ENCODE peak calls at places on chromosomes 11 and 22, in four cellular contexts. One of them, this sample, is unnamed.
A peak's percentile ranks its signal among the peaks of the same experiment; 100 is the strongest.

GRCh38 chr11:2874963-2875362 is 10.6 kb downstream of the CDKN1C start:
- DNase-seq in IMR-90: no peak
- DNase-seq in K562: no peak
- DNase-seq in HepG2: no peak
- DNase-seq in this sample: no peak

GRCh38 chr22:32649515-32650200 is 151.8 kb upstream of the TIMP3 start:
- DNase-seq in IMR-90: peak; percentile 81
- DNase-seq in K562: peak; percentile 20
- DNase-seq in HepG2: no peak
- DNase-seq in this sample: peak; percentile 14

GRCh38 chr11:65432686-65433582 is 10.3 kb downstream of the NEAT1 start:
- DNase-seq in IMR-90: peak; percentile 54
- DNase-seq in K562: no peak
- DNase-seq in HepG2: no peak
- DNase-seq in this sample: peak; percentile 75

GRCh38 chr11:17790453-17790852 is 55.9 kb downstream of the KCNC1 start:
- DNase-seq in IMR-90: peak; percentile 92
- DNase-seq in K562: no peak
- DNase-seq in HepG2: no peak
- DNase-seq in this sample: peak; percentile 17

GRCh38 chr11:37812281-37812880 is 1214.3 kb upstream of the RAG2 start:
- DNase-seq in IMR-90: no peak
- DNase-seq in K562: no peak
- DNase-seq in HepG2: no peak
- DNase-seq in this sample: no peak

GRCh38 chr22:29167032-29167911 is 38.4 kb upstream of the EMID1 start:
- DNase-seq in IMR-90: no peak
- DNase-seq in K562: no peak
- DNase-seq in HepG2: no peak
- DNase-seq in this sample: no peak

GRCh38 chr11:36155770-36156485 is 133.3 kb downstream of the COMMD9 start:
- DNase-seq in IMR-90: peak; percentile 78
- DNase-seq in K562: no peak
- DNase-seq in HepG2: no peak
- DNase-seq in this sample: no peak

GRCh38 chr11:87128372-87128771 is 90.6 kb downstream of the TMEM135 start:
- DNase-seq in IMR-90: no peak
- DNase-seq in K562: no peak
- DNase-seq in HepG2: peak; percentile 59
- DNase-seq in this sample: no peak

GRCh38 chr11:64356498-64357411 is 2.2 kb upstream of the RPS6KA4 start:
- DNase-seq in IMR-90: no peak
- DNase-seq in K562: peak; percentile 80
- DNase-seq in HepG2: peak; percentile 65
- DNase-seq in this sample: peak; percentile 84

GRCh38 chr11:101552893-101553292 is 30.9 kb downstream of the TRPC6 start:
- DNase-seq in IMR-90: no peak
- DNase-seq in K562: no peak
- DNase-seq in HepG2: no peak
- DNase-seq in this sample: no peak

GRCh38 chr11:120332822-120333716 is 3.1 kb upstream of the ARHGEF12 start:
- DNase-seq in IMR-90: no peak
- DNase-seq in K562: no peak
- DNase-seq in HepG2: no peak
- DNase-seq in this sample: no peak

DNA sequence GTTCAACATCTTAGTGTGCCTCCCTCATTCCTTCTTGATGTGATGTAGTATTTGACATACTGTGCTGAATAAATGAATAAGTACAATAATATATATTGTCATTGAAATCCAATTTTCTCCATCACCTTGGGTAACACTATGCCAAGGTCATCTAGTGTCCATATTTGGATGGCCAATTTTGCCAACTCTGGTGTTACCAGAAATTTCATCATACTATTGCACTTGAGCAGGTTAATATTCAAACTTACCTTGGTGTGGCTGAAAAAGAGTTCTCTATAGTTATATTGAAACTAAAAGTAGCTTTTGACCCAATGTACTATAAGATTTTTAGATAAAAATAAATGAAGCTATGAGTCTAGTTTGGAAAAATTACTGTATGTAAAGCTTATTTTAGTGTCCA is 98.2 kb upstream of the SLC6A5 start:
- DNase-seq in IMR-90: no peak
- DNase-seq in K562: no peak
- DNase-seq in HepG2: peak; percentile 13
- DNase-seq in this sample: no peak
- TF ChIP-seq MAZ in IMR-90: no peak
- TF ChIP-seq MAZ in K562: no peak
- TF ChIP-seq MAZ in HepG2: no peak
- TF ChIP-seq MAZ in this sample: no peak

GRCh38 chr22:38850941-38851849 is 7.4 kb upstream of the NPTXR start:
- DNase-seq in IMR-90: peak; percentile 72
- DNase-seq in K562: no peak
- DNase-seq in HepG2: no peak
- DNase-seq in this sample: peak; percentile 59
- TF ChIP-seq MAZ in IMR-90: no peak
- TF ChIP-seq MAZ in K562: no peak
- TF ChIP-seq MAZ in HepG2: no peak
- TF ChIP-seq MAZ in this sample: no peak

DNA sequence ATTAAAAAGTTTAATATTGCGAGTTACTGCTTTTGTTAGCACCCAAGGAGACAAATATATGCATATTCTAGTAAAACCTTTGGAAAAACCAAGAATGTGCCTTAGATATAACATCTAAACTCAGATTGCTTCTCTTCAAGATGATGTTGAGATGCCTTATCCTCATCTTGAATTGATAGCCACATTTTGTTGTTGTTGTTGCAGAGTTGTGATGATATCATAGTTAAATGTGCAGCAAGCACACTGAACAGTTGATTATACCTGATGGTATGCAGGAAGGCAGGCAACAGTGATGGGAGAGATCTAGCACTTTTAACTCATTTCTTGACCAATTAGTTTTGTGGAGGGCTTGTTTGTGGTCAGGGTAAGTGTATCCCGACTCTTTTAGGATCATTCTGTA is 48.0 kb downstream of the KDM2A start:
- DNase-seq in IMR-90: no peak
- DNase-seq in K562: no peak
- DNase-seq in HepG2: no peak
- DNase-seq in this sample: no peak
- TF ChIP-seq MAZ in IMR-90: no peak
- TF ChIP-seq MAZ in K562: no peak
- TF ChIP-seq MAZ in HepG2: no peak
- TF ChIP-seq MAZ in this sample: no peak

DNA sequence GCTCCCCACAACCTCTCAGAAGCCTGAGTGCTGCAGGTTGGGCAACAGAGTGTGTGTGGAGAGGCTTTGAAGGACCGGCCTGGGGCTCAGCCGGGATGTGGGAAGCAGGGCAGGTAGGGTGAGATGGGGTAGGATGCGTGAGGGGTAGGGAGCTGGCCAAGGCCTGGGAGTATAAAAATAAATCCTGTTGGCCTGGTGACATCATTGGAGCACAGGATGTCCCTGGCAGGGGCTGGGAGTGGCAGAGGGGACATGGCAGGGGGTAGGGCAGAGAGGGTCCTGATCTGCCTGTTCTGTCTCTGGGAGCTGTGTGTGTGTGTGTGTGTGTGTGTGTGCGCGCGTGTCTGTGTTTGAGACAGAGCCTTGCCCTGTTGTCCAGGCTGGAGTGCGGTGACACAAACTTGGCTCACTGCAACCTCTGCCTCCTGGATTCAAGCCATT is 28.6 kb downstream of the TEF start:
- DNase-seq in IMR-90: no peak
- DNase-seq in K562: no peak
- DNase-seq in HepG2: no peak
- DNase-seq in this sample: no peak
- TF ChIP-seq MAZ in IMR-90: no peak
- TF ChIP-seq MAZ in K562: no peak
- TF ChIP-seq MAZ in HepG2: no peak
- TF ChIP-seq MAZ in this sample: no peak

GRCh38 chr22:43895986-43896645 is 4.3 kb upstream of the PNPLA5 start:
- DNase-seq in IMR-90: no peak
- DNase-seq in K562: no peak
- DNase-seq in HepG2: no peak
- DNase-seq in this sample: no peak
- TF ChIP-seq MAZ in IMR-90: no peak
- TF ChIP-seq MAZ in K562: no peak
- TF ChIP-seq MAZ in HepG2: no peak
- TF ChIP-seq MAZ in this sample: no peak

GRCh38 chr11:70605846-70606245 is 207.5 kb downstream of the CTTN start:
- DNase-seq in IMR-90: no peak
- DNase-seq in K562: no peak
- DNase-seq in HepG2: no peak
- DNase-seq in this sample: no peak
- TF ChIP-seq MAZ in IMR-90: no peak
- TF ChIP-seq MAZ in K562: no peak
- TF ChIP-seq MAZ in HepG2: no peak
- TF ChIP-seq MAZ in this sample: no peak

GRCh38 chr22:17829691-17830040 is 55.4 kb upstream of the BID start:
- DNase-seq in IMR-90: peak; percentile 22
- DNase-seq in K562: no peak
- DNase-seq in HepG2: no peak
- DNase-seq in this sample: no peak
- TF ChIP-seq MAZ in IMR-90: no peak
- TF ChIP-seq MAZ in K562: no peak
- TF ChIP-seq MAZ in HepG2: no peak
- TF ChIP-seq MAZ in this sample: no peak

GRCh38 chr11:46359936-46360335 is 12.7 kb downstream of the DGKZ start:
- DNase-seq in IMR-90: peak; percentile 44
- DNase-seq in K562: no peak
- DNase-seq in HepG2: no peak
- DNase-seq in this sample: no peak

GRCh38 chr11:46353706-46354105 is 6.4 kb downstream of the DGKZ start:
- DNase-seq in IMR-90: peak; percentile 50
- DNase-seq in K562: no peak
- DNase-seq in HepG2: no peak
- DNase-seq in this sample: no peak

GRCh38 chr11:46360878-46361277 is 13.6 kb downstream of the DGKZ start:
- DNase-seq in IMR-90: no peak
- DNase-seq in K562: no peak
- DNase-seq in HepG2: no peak
- DNase-seq in this sample: no peak

GRCh38 chr11:46357483-46357936 is 10.2 kb downstream of the DGKZ start:
- DNase-seq in IMR-90: no peak
- DNase-seq in K562: no peak
- DNase-seq in HepG2: no peak
- DNase-seq in this sample: no peak

GRCh38 chr11:46356911-46357482 is 9.7 kb downstream of the DGKZ start:
- DNase-seq in IMR-90: peak; percentile 85
- DNase-seq in K562: no peak
- DNase-seq in HepG2: no peak
- DNase-seq in this sample: no peak
- TF ChIP-seq MAZ in IMR-90: no peak
- TF ChIP-seq MAZ in K562: no peak
- TF ChIP-seq MAZ in HepG2: no peak
- TF ChIP-seq MAZ in this sample: no peak